ENCODE peak calls at places on chromosome 19, in eight cellular contexts. Q is stimulated activated CD4-positive, alpha-beta T cell treated with anti-CD3 and anti-CD28 coated beads, Interleukin-1b, Interleukin-23, amount 100 ng/mL, for 1 hour; U is HTR-8/SVneo; N is progenitor cell of endocrine pancreas; F is cardiac fibroblast; Y is left ventricle myocardium inferior; V is NCI-H82; J is PC-9. S is an unnamed sample.

GRCh38 chr19:5851302-5851701 is at the start of gene FUT3:
- DNase-seq in Q (no peak), U (no peak), N (no peak), F (no peak), Y (no peak), V (no peak), J (peak), S (no peak)

GRCh38 chr19:38004505-38005223 is 97.7 kb downstream of the SIPA1L3 start:
- DNase-seq in Q (no peak), U (peak), N (peak), F (peak), Y (peak), V (peak), J (peak), S (peak)

GRCh38 chr19:18023596-18024212 is 15.7 kb downstream of the ARRDC2 start:
- DNase-seq in Q (peak), U (no peak), N (no peak), F (peak), Y (peak), V (no peak), J (no peak), S (no peak)

GRCh38 chr19:49592486-49593232 is 1.7 kb downstream of the PRR12 start:
- DNase-seq in Q (no peak), U (no peak), N (no peak), F (peak), Y (no peak), V (peak), J (peak), S (no peak)

GRCh38 chr19:32464279-32464678 is 58.7 kb downstream of the DPY19L3 start:
- DNase-seq in Q (no peak), U (peak), N (no peak), F (peak), Y (no peak), V (peak), J (no peak), S (no peak)

GRCh38 chr19:33683881-33684549 is 62.3 kb downstream of the CHST8 start:
- DNase-seq in Q (no peak), U (peak), N (peak), F (peak), Y (no peak), V (peak), J (peak), S (no peak)

GRCh38 chr19:41969772-41970458 is 10.8 kb upstream of the RABAC1 start:
- DNase-seq in Q (no peak), U (no peak), N (no peak), F (no peak), Y (no peak), V (no peak), J (no peak), S (no peak)

GRCh38 chr19:313169-313987 is 22.2 kb upstream of the PLPP2 start:
- DNase-seq in Q (no peak), U (no peak), N (no peak), F (no peak), Y (no peak), V (no peak), J (no peak), S (no peak)

GRCh38 chr19:5358173-5358800 is 17.7 kb upstream of the PTPRS start:
- DNase-seq in Q (no peak), U (no peak), N (no peak), F (peak), Y (no peak), V (peak), J (no peak), S (no peak)

GRCh38 chr19:10450191-10450852 is 30.0 kb downstream of the PDE4A start:
- DNase-seq in Q (no peak), U (no peak), N (no peak), F (no peak), Y (no peak), V (no peak), J (no peak), S (no peak)

GRCh38 chr19:49361438-49362047 is 673 bp downstream of the TEAD2 start:
- DNase-seq in Q (no peak), U (peak), N (peak), F (peak), Y (peak), V (peak), J (peak), S (no peak)

GRCh38 chr19:51861870-51862622 is 25.7 kb downstream of the ZNF577 start:
- DNase-seq in Q (no peak), U (no peak), N (no peak), F (peak), Y (no peak), V (no peak), J (no peak), S (no peak)

GRCh38 chr19:46607441-46607841 is 6.3 kb downstream of the CALM3 start:
- DNase-seq in Q (no peak), U (no peak), N (no peak), F (no peak), Y (no peak), V (no peak), J (no peak), S (peak)

GRCh38 chr19:29054886-29055675 is 157.9 kb downstream of the UQCRFS1 start:
- DNase-seq in Q (no peak), U (no peak), N (no peak), F (no peak), Y (no peak), V (no peak), J (no peak), S (no peak)

GRCh38 chr19:17598953-17599352 is 43.5 kb downstream of the COLGALT1 start:
- DNase-seq in Q (no peak), U (no peak), N (no peak), F (no peak), Y (no peak), V (no peak), J (no peak), S (no peak)

GRCh38 chr19:53467138-53467502 is 413 bp upstream of the ZNF813 start:
- DNase-seq in Q (no peak), U (no peak), N (peak), F (no peak), Y (peak), V (peak), J (no peak), S (no peak)

GRCh38 chr19:2782357-2782935 is 627 bp downstream of the SGTA start:
- DNase-seq in Q (no peak), U (no peak), N (no peak), F (peak), Y (no peak), V (no peak), J (no peak), S (no peak)

GRCh38 chr19:35061583-35062373 is 20.3 kb downstream of the HPN start:
- DNase-seq in Q (no peak), U (no peak), N (no peak), F (no peak), Y (no peak), V (no peak), J (no peak), S (no peak)

GRCh38 chr19:48772503-48772953 is 17.2 kb downstream of the FGF21 start:
- DNase-seq in Q (no peak), U (no peak), N (no peak), F (no peak), Y (no peak), V (no peak), J (no peak), S (no peak)

GRCh38 chr19:4584670-4585460 is 25.4 kb upstream of the SEMA6B start:
- DNase-seq in Q (no peak), U (peak), N (no peak), F (no peak), Y (no peak), V (peak), J (no peak), S (no peak)

GRCh38 chr19:36377541-36378178 is 1.3 kb downstream of the ZFP14 start:
- DNase-seq in Q (no peak), U (no peak), N (no peak), F (no peak), Y (no peak), V (no peak), J (no peak), S (no peak)

GRCh38 chr19:16293133-16294085 is 31.2 kb upstream of the KLF2 start:
- DNase-seq in Q (no peak), U (peak), N (no peak), F (peak), Y (peak), V (no peak), J (peak), S (no peak)

GRCh38 chr19:32268381-32268780 is 77.0 kb upstream of the ZNF507 start:
- DNase-seq in Q (no peak), U (no peak), N (no peak), F (no peak), Y (no peak), V (no peak), J (no peak), S (no peak)

GRCh38 chr19:1618157-1619093 is 13.2 kb upstream of the UQCR11 start:
- DNase-seq in Q (no peak), U (peak), N (no peak), F (peak), Y (no peak), V (peak), J (peak), S (no peak)

GRCh38 chr19:34254552-34255432 is at the start of gene GARRE1:
- DNase-seq in Q (peak), U (peak), N (peak), F (peak), Y (peak), V (peak), J (peak), S (no peak)

GRCh38 chr19:56838930-56839664 is 1.4 kb downstream of the PEG3 start:
- DNase-seq in Q (no peak), U (no peak), N (no peak), F (peak), Y (peak), V (peak), J (no peak), S (peak)

GRCh38 chr19:3520166-3521103 is 14.3 kb downstream of the FZR1 start:
- DNase-seq in Q (no peak), U (no peak), N (no peak), F (no peak), Y (no peak), V (no peak), J (peak), S (no peak)

GRCh38 chr19:45716314-45717130 is 14.2 kb downstream of the FBXO46 start:
- DNase-seq in Q (no peak), U (no peak), N (no peak), F (peak), Y (no peak), V (peak), J (peak), S (no peak)

GRCh38 chr19:42420055-42420544 is 7.1 kb downstream of the LIPE start:
- DNase-seq in Q (peak), U (peak), N (no peak), F (peak), Y (no peak), V (peak), J (no peak), S (no peak)

GRCh38 chr19:53962887-53963435 is at the start of gene CACNG8:
- DNase-seq in Q (no peak), U (no peak), N (no peak), F (no peak), Y (no peak), V (no peak), J (no peak), S (no peak)

S was measured in occipital lobe.